ENCODE peak calls at places on chromosomes 13 and 19, in five cellular contexts. L is COR-L47, P is Daoy, D is LoVo, A is NCI-H524. W is an unnamed sample.

GRCh38 chr13:25046274-25046984 is 49.5 kb upstream of the PABPC3 start:
- DNase-seq in L (no peak), P (peak), D (no peak), A (peak), W (no peak)

GRCh38 chr13:99980201-99981114 is 1.1 kb upstream of the ZIC2 start:
- DNase-seq in L (peak), P (peak), D (peak), A (peak), W (peak)

GRCh38 chr13:94309997-94310842 is 169.3 kb downstream of the DCT start:
- DNase-seq in L (no peak), P (peak), D (no peak), A (no peak), W (no peak)

GRCh38 chr13:33388254-33388998 is 102.9 kb upstream of the STARD13 start:
- DNase-seq in L (no peak), P (peak), D (peak), A (no peak), W (no peak)

GRCh38 chr13:28401303-28402056 is 93.4 kb downstream of the FLT1 start:
- DNase-seq in L (no peak), P (peak), D (peak), A (no peak), W (no peak)

GRCh38 chr19:44925114-44925891 is 10.9 kb downstream of the APOC1 start:
- DNase-seq in L (no peak), P (peak), D (no peak), A (no peak), W (no peak)

GRCh38 chr13:67867206-67867605 is 637.1 kb upstream of the PCDH9 start:
- DNase-seq in L (no peak), P (no peak), D (no peak), A (no peak), W (no peak)

GRCh38 chr13:113088691-113089020 is 16.9 kb upstream of the F7 start:
- DNase-seq in L (no peak), P (no peak), D (no peak), A (no peak), W (no peak)

GRCh38 chr19:38720559-38721236 is 23.6 kb downstream of the CAPN12 start:
- DNase-seq in L (no peak), P (no peak), D (no peak), A (no peak), W (no peak)

GRCh38 chr13:113971471-113972231 is 2.2 kb downstream of the C13orf46 start:
- DNase-seq in L (no peak), P (no peak), D (no peak), A (no peak), W (no peak)

GRCh38 chr19:17611462-17612244 is 56.2 kb downstream of the COLGALT1 start:
- DNase-seq in L (no peak), P (no peak), D (no peak), A (no peak), W (no peak)

GRCh38 chr13:71758823-71759222 is 108.2 kb downstream of the DACH1 start:
- DNase-seq in L (peak), P (no peak), D (no peak), A (no peak), W (no peak)

GRCh38 chr19:47704024-47704423 is 9.2 kb upstream of the EHD2 start:
- DNase-seq in L (no peak), P (no peak), D (no peak), A (no peak), W (no peak)

GRCh38 chr13:41029629-41030028 is 10.5 kb upstream of the ELF1 start:
- DNase-seq in L (no peak), P (no peak), D (no peak), A (peak), W (no peak)

GRCh38 chr13:46149272-46150133 is 32.5 kb downstream of the LCP1 start:
- DNase-seq in L (no peak), P (peak), D (no peak), A (no peak), W (no peak)

GRCh38 chr19:19329199-19329598 is 8.6 kb downstream of the MAU2 start:
- DNase-seq in L (no peak), P (no peak), D (no peak), A (no peak), W (no peak)

GRCh38 chr19:56091751-56092546 is 29.1 kb downstream of the ZNF787 start:
- DNase-seq in L (no peak), P (no peak), D (peak), A (no peak), W (no peak)

GRCh38 chr13:91111476-91112190 is 235.9 kb upstream of the MIR17HG start:
- DNase-seq in L (no peak), P (no peak), D (no peak), A (peak), W (no peak)

GRCh38 chr19:2523630-2524311 is 47.8 kb downstream of the GADD45B start:
- DNase-seq in L (no peak), P (peak), D (no peak), A (no peak), W (no peak)